ENCODE peak calls at places on chromosomes 12 and 14, in nine cellular contexts. V, H, P, G, C, W, X, Z and R are unnamed samples.

GRCh38 chr12:121719926-121720414 is 7.4 kb downstream of the TMEM120B start:
- DNase-seq in V (no peak), H (no peak), P (no peak), G (no peak), C (no peak), W (no peak), X (peak), Z (peak), R (peak)

GRCh38 chr12:119153477-119154434 is 25.0 kb upstream of the HSPB8 start:
- DNase-seq in V (no peak), H (no peak), P (no peak), G (peak), C (peak), W (peak), X (no peak), Z (no peak), R (no peak)

GRCh38 chr12:26276709-26277108 is 81.3 kb downstream of the SSPN start:
- DNase-seq in V (no peak), H (no peak), P (no peak), G (no peak), C (no peak), W (no peak), X (no peak), Z (no peak), R (no peak)

GRCh38 chr14:74860899-74861733 is 14.8 kb downstream of the PROX2 start:
- DNase-seq in V (peak), H (peak), P (peak), G (peak), C (peak), W (peak), X (peak), Z (peak), R (no peak)

GRCh38 chr14:61837336-61838229 is 75.4 kb downstream of the SNAPC1 start:
- DNase-seq in V (peak), H (peak), P (peak), G (peak), C (peak), W (peak), X (peak), Z (peak), R (peak)

GRCh38 chr12:16585781-16586180 is 20.2 kb downstream of the LMO3 start:
- DNase-seq in V (no peak), H (no peak), P (no peak), G (no peak), C (no peak), W (no peak), X (no peak), Z (no peak), R (no peak)

GRCh38 chr12:55663391-55663790 is 26.7 kb downstream of the OR10P1 start:
- DNase-seq in V (no peak), H (no peak), P (no peak), G (no peak), C (no peak), W (no peak), X (no peak), Z (no peak), R (no peak)

GRCh38 chr12:80195143-80195726 is 95.9 kb downstream of the OTOGL start:
- DNase-seq in V (peak), H (peak), P (no peak), G (no peak), C (no peak), W (peak), X (peak), Z (peak), R (peak)

GRCh38 chr14:69924181-69924580 is 45.0 kb downstream of the SMOC1 start:
- DNase-seq in V (no peak), H (no peak), P (no peak), G (no peak), C (no peak), W (no peak), X (no peak), Z (no peak), R (no peak)

GRCh38 chr12:52043386-52044212 is 7.6 kb upstream of the NR4A1 start:
- DNase-seq in V (no peak), H (no peak), P (no peak), G (no peak), C (no peak), W (no peak), X (no peak), Z (no peak), R (no peak)

GRCh38 chr12:86914716-86915115 is 658.5 kb upstream of the MGAT4C start:
- DNase-seq in V (peak), H (peak), P (no peak), G (no peak), C (no peak), W (peak), X (peak), Z (peak), R (peak)

GRCh38 chr12:47704719-47705118 is 1.1 kb downstream of the RPAP3 start:
- DNase-seq in V (no peak), H (no peak), P (no peak), G (no peak), C (no peak), W (no peak), X (no peak), Z (no peak), R (no peak)

GRCh38 chr12:122891661-122892525 is 4.0 kb downstream of the VPS37B start:
- DNase-seq in V (no peak), H (no peak), P (no peak), G (no peak), C (no peak), W (peak), X (no peak), Z (peak), R (no peak)

GRCh38 chr12:76329606-76330005 is 18.6 kb downstream of the BBS10 start:
- DNase-seq in V (no peak), H (no peak), P (no peak), G (no peak), C (no peak), W (no peak), X (no peak), Z (no peak), R (no peak)

GRCh38 chr14:56918849-56919574 is 108.7 kb upstream of the OTX2 start:
- DNase-seq in V (no peak), H (no peak), P (no peak), G (no peak), C (no peak), W (peak), X (no peak), Z (no peak), R (no peak)

GRCh38 chr12:124407074-124407473 is 112.2 kb downstream of the RFLNA start:
- DNase-seq in V (no peak), H (no peak), P (no peak), G (no peak), C (no peak), W (no peak), X (no peak), Z (no peak), R (no peak)

GRCh38 chr12:25957898-25958253 is 606 bp upstream of the RASSF8 start:
- DNase-seq in V (no peak), H (no peak), P (no peak), G (no peak), C (no peak), W (no peak), X (peak), Z (peak), R (no peak)

GRCh38 chr12:81617915-81618314 is 141.2 kb downstream of the PPFIA2 start:
- DNase-seq in V (no peak), H (no peak), P (no peak), G (no peak), C (no peak), W (no peak), X (no peak), Z (no peak), R (no peak)

GRCh38 chr12:54147186-54147585 is 41.6 kb downstream of the SMUG1 start:
- DNase-seq in V (no peak), H (no peak), P (no peak), G (no peak), C (no peak), W (no peak), X (no peak), Z (no peak), R (no peak)

GRCh38 chr12:91529829-91530228 is 347.2 kb upstream of the DCN start:
- DNase-seq in V (no peak), H (no peak), P (no peak), G (no peak), C (no peak), W (no peak), X (no peak), Z (no peak), R (no peak)

GRCh38 chr14:104820669-104821228 is 19.8 kb downstream of the ZBTB42 start:
- DNase-seq in V (no peak), H (peak), P (no peak), G (no peak), C (peak), W (peak), X (peak), Z (no peak), R (no peak)

GRCh38 chr12:106358410-106359241 is 1.1 kb downstream of the POLR3B start:
- DNase-seq in V (no peak), H (peak), P (no peak), G (no peak), C (no peak), W (no peak), X (no peak), Z (peak), R (no peak)

GRCh38 chr12:58420496-58420895 is 479.1 kb downstream of the ATP23 start:
- DNase-seq in V (no peak), H (no peak), P (no peak), G (no peak), C (no peak), W (no peak), X (no peak), Z (no peak), R (peak)

GRCh38 chr12:127241056-127241830 is 1025.7 kb upstream of the TMEM132C start:
- DNase-seq in V (no peak), H (no peak), P (no peak), G (no peak), C (no peak), W (no peak), X (no peak), Z (no peak), R (no peak)

GRCh38 chr14:90561031-90561430 is 164.2 kb downstream of the CALM1 start:
- DNase-seq in V (no peak), H (no peak), P (no peak), G (no peak), C (no peak), W (no peak), X (no peak), Z (no peak), R (no peak)

GRCh38 chr14:37585971-37586759 is 8.9 kb downstream of the FOXA1 start:
- DNase-seq in V (no peak), H (no peak), P (no peak), G (no peak), C (no peak), W (no peak), X (no peak), Z (no peak), R (no peak)

GRCh38 chr12:5083955-5084849 is 40.5 kb downstream of the KCNA5 start:
- DNase-seq in V (peak), H (peak), P (no peak), G (no peak), C (no peak), W (peak), X (no peak), Z (peak), R (no peak)

GRCh38 chr14:48027115-48027514 is 351.7 kb upstream of the MDGA2 start:
- DNase-seq in V (no peak), H (no peak), P (no peak), G (no peak), C (no peak), W (no peak), X (no peak), Z (no peak), R (no peak)

GRCh38 chr14:79549515-79549914 is 661.8 kb downstream of the DIO2 start:
- DNase-seq in V (no peak), H (no peak), P (no peak), G (no peak), C (no peak), W (no peak), X (no peak), Z (no peak), R (no peak)

GRCh38 chr12:96130396-96131059 is 63.6 kb upstream of the ELK3 start:
- DNase-seq in V (no peak), H (no peak), P (no peak), G (no peak), C (no peak), W (no peak), X (no peak), Z (no peak), R (no peak)

GRCh38 chr14:52154992-52155655 is 86.3 kb upstream of the NID2 start:
- DNase-seq in V (no peak), H (no peak), P (no peak), G (no peak), C (no peak), W (no peak), X (no peak), Z (no peak), R (no peak)

GRCh38 chr12:93154096-93154728 is 223.5 kb upstream of the NUDT4 start:
- DNase-seq in V (no peak), H (no peak), P (no peak), G (no peak), C (no peak), W (no peak), X (no peak), Z (no peak), R (no peak)